ENCODE peak calls at places on chromosome 17, in four cellular contexts. One of them, this sample, is unnamed.

GRCh38 chr17:29929006-29929543 is 953 bp downstream of the SSH2 start:
- DNase-seq in K562: no peak
- DNase-seq in HepG2: peak; percentile 21
- DNase-seq in GM12878: no peak
- DNase-seq in this sample: peak; percentile 53

GRCh38 chr17:48754500-48755261 is 26.1 kb upstream of the HOXB13 start:
- DNase-seq in GM12878: no peak
- DNase-seq in HepG2: no peak
- DNase-seq in K562: no peak
- DNase-seq in this sample: no peak

GRCh38 chr17:75844530-75845057 is 390 bp upstream of the UNC13D start:
- DNase-seq in HepG2: peak; percentile 64
- DNase-seq in K562: peak; percentile 74
- DNase-seq in GM12878: no peak
- DNase-seq in this sample: no peak

GRCh38 chr17:41917957-41918391 is 777 bp downstream of the ACLY start:
- DNase-seq in K562: peak; percentile 52
- DNase-seq in GM12878: no peak
- DNase-seq in HepG2: no peak
- DNase-seq in this sample: no peak

GRCh38 chr17:76421054-76421427 is 31.9 kb downstream of the UBE2O start:
- DNase-seq in HepG2: no peak
- DNase-seq in GM12878: no peak
- DNase-seq in K562: no peak
- DNase-seq in this sample: no peak

GRCh38 chr17:17682293-17682736 is 1.1 kb downstream of the RAI1 start:
- DNase-seq in HepG2: no peak
- DNase-seq in GM12878: no peak
- DNase-seq in K562: peak; percentile 55
- DNase-seq in this sample: no peak

GRCh38 chr17:70096861-70097260 is 21.8 kb downstream of the KCNJ16 start:
- DNase-seq in HepG2: no peak
- DNase-seq in GM12878: no peak
- DNase-seq in K562: no peak
- DNase-seq in this sample: no peak

GRCh38 chr17:63978266-63979200 is 5.8 kb upstream of the SCN4A start:
- DNase-seq in HepG2: no peak
- DNase-seq in K562: no peak
- DNase-seq in GM12878: no peak
- DNase-seq in this sample: no peak

GRCh38 chr17:80065478-80066170 is 29.2 kb downstream of the CCDC40 start:
- DNase-seq in GM12878: no peak
- DNase-seq in HepG2: no peak
- DNase-seq in K562: no peak
- DNase-seq in this sample: peak; percentile 77

DNA sequence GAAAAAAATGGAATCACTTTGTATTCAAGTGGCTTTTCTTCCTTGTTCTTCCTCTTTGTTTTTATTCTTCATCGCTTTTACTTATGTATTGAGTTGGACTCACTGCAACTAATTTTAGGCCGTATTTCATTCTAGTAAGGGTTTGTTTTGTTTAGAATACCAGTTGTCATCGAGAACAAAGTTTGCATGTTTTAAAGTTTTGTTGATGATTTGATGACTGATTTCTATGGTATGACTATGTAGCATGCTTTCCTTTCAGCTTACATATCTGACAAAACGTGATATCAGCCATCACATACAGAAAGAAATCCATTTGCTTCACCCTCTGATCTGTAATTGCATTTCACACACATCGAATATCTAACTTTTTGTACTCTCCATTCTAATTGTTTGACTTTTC is 4.0 kb downstream of the PRKCA start:
- DNase-seq in K562: no peak
- DNase-seq in GM12878: no peak
- DNase-seq in HepG2: no peak
- DNase-seq in this sample: no peak
- H4K20me1 ChIP-seq in K562: no peaks in the 10 kb centered on the region
- H4K20me1 ChIP-seq in GM12878: no peaks in the 10 kb centered on the region
- H4K20me1 ChIP-seq in HepG2: no peaks in the 10 kb centered on the region
- H4K20me1 ChIP-seq in this sample: no peaks in the 10 kb centered on the region

DNA sequence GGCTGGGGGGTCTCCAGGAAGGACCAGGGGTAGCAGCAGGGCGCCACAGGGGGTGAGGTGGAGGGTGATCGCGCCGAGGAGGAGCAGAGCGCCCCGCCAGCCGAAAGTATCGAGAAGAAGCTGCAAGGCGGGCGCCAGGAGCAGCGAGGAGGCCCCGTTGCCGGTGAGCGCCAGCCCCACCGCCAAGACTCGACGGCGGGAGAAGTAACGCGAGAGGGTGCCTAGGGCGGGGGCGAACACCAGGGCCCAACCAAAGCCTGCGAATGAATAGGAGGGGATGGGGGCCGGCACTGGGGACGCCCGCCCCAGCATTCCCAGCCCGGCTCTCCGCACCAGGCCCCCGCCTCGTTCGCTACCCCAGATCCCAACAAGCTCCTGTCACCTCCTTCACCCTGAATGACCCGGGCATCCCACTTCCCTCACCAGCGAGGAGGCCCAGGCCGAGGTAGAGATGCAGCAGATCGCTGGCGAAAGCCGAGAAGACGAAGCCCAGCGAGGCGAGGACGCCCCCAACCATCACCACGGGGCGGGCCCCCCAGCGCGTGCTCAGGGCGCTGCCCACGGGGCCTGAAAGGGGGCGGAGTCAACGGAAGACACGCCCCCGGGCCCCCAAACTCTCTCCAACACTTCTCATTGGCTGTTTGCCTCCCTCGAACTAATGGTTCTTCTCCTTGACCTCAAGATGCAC is 1.2 kb downstream of the SLC16A11 start:
- DNase-seq in GM12878: no peak
- DNase-seq in HepG2: no peak
- DNase-seq in K562: no peak
- DNase-seq in this sample: peak; percentile 75
- TF ChIP-seq EZH2 in GM12878: no peak
- TF ChIP-seq EZH2 in HepG2: no peak
- TF ChIP-seq EZH2 in K562: no peak
- TF ChIP-seq EZH2 in this sample: no peak

GRCh38 chr17:39014795-39015545 is 47.8 kb upstream of the FBXO47 start:
- DNase-seq in GM12878: no peak
- DNase-seq in K562: no peak
- DNase-seq in HepG2: no peak
- DNase-seq in this sample: no peak
- TF ChIP-seq HDAC2 in GM12878: no peak
- TF ChIP-seq HDAC2 in K562: no peak
- TF ChIP-seq HDAC2 in HepG2: no peak
- TF ChIP-seq HDAC2 in this sample: no peak

DNA sequence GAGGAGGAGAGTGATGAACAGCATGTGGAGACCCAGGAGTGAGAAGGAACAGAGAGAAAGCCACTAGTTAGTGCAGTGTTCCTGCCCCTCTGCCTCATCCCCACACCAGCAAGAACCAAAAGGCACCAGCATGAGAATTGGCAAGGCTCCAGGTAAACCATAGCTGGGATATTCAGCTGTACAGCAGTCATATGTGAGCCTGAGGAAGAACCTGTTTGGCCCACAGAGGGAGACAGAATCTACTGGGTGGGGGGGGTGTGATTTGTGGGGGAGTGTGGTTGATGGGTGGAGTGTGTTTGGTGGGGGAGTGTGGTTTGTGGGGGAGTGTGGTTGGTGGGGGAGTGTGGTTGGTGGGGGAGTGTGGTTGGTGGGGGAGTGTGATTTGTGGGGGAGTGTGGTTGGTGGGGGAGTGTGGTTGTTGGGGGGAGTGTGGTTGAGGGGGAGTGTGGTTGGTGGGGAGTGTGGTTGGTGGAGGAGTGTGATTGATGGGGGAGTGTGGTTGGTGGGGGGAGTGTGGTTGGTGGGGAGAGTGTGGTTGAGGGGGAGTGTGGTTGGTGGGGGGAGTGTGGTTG is 19.4 kb downstream of the MINK1 start:
- DNase-seq in HepG2: peak; percentile 17
- DNase-seq in K562: peak; percentile 29
- DNase-seq in GM12878: no peak
- DNase-seq in this sample: no peak
- H4K20me1 ChIP-seq in HepG2: peaks cover 8% of the 10 kb centered on the region
- H4K20me1 ChIP-seq in K562: peaks cover 11% of the 10 kb centered on the region
- H4K20me1 ChIP-seq in GM12878: peaks cover 2% of the 10 kb centered on the region
- H4K20me1 ChIP-seq in this sample: no peaks in the 10 kb centered on the region

DNA sequence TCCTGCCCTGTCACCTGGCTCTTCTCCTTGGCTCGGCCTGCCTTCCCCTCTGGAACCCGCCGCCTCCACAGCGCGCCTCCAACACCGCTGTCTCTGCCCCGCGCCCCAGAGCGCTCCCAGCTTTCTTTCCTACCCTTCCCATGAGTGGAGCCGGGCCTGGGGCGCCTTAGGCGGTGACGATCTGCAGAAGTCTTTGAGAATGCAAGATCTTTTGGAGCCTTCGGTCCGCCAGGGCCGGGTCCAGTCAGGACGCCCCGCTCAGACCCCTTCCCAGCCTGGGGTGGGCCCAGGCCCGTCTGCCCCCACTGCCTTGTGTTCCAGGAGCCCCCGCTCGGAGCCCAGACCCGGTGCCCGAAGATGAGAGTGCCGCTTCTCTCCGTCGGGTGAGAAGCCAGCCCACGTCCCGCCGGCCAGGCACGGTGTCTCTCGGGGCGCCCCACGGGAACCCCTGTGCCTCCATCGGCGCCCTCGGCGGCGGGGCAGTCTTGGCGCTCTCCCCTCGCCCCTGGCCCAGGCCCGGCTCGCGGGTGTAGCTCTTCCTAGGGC is 40.0 kb downstream of the MRM1 start:
- DNase-seq in HepG2: no peak
- DNase-seq in K562: no peak
- DNase-seq in GM12878: no peak
- DNase-seq in this sample: peak; percentile 76
- TF ChIP-seq EZH2 in HepG2: peak; percentile 95
- TF ChIP-seq EZH2 in K562: no peak
- TF ChIP-seq EZH2 in GM12878: no peak
- TF ChIP-seq EZH2 in this sample: peak; percentile 63

DNA sequence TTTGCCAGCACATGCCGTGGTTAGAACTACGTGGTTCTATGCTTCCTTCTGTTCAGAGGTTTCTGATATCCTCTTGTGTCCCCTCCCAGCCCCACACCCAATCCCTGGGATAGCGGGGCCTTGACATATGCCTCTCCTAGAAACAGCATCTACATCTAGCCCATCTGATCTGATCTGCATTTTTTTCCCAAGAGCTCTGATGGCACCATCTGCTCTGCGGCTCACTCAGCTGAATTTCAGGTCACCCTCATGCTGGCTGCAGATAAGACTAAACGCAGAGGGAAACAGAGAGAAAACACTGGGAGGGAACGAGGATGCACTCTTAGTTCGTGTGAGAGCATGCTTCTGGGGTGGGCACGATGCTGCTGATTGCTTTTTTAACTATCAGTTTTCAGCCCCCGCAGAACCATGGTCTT is 10.7 kb downstream of the WIPI1 start:
- DNase-seq in HepG2: no peak
- DNase-seq in GM12878: no peak
- DNase-seq in K562: peak; percentile 33
- DNase-seq in this sample: no peak
- TF ChIP-seq HDAC2 in HepG2: no peak
- TF ChIP-seq HDAC2 in GM12878: no peak
- TF ChIP-seq HDAC2 in K562: no peak
- TF ChIP-seq HDAC2 in this sample: no peak

This sample was measured in H1.